ENCODE peak calls at places on chromosomes 3 and 15, in four cellular contexts. V, O, R and B are unnamed samples.

GRCh38 chr3:34947849-34948248 is 691.5 kb upstream of the ARPP21 start:
- DNase-seq in R (no peak), O (no peak), V (no peak), B (no peak)

GRCh38 chr3:123067689-123068226 is 933 bp downstream of the PDIA5 start:
- DNase-seq in V (no peak), R (no peak), O (no peak), B (no peak)

GRCh38 chr3:50445919-50446318 is 57.5 kb downstream of the CACNA2D2 start:
- DNase-seq in R (no peak), O (no peak), V (no peak), B (no peak)

GRCh38 chr15:57213783-57214366 is 162.4 kb upstream of the CGNL1 start:
- DNase-seq in O (no peak), V (no peak), R (no peak), B (no peak)

GRCh38 chr15:22904736-22905135 is 66.3 kb downstream of the NIPA2 start:
- DNase-seq in R (no peak), V (no peak), O (no peak), B (no peak)

GRCh38 chr3:115834068-115834467 is 210.8 kb downstream of the GAP43 start:
- DNase-seq in V (peak), R (peak), O (no peak), B (peak)

GRCh38 chr3:9934235-9934621 is 594 bp downstream of the CRELD1 start:
- DNase-seq in V (no peak), O (no peak), R (no peak), B (no peak)

GRCh38 chr3:37162501-37163245 is 11.7 kb downstream of the LRRFIP2 start:
- DNase-seq in O (no peak), R (no peak), V (no peak), B (no peak)

GRCh38 chr3:53238051-53238850 is 17.6 kb downstream of the TKT start:
- DNase-seq in O (no peak), V (peak), R (peak), B (peak)

GRCh38 chr15:25883860-25884259 is 20.7 kb upstream of the ATP10A start:
- DNase-seq in R (peak), V (no peak), O (no peak), B (no peak)

GRCh38 chr3:110307065-110307809 is 764.4 kb upstream of the NECTIN3 start:
- DNase-seq in V (no peak), O (no peak), R (no peak), B (no peak)

GRCh38 chr3:36698314-36698713 is 66.0 kb downstream of the DCLK3 start:
- DNase-seq in R (no peak), V (no peak), O (no peak), B (no peak)

GRCh38 chr15:80844011-80844732 is 65.0 kb downstream of the CEMIP start:
- DNase-seq in O (no peak), V (peak), R (peak), B (peak)

GRCh38 chr3:57977755-57978715 is 30.2 kb upstream of the FLNB start:
- DNase-seq in V (peak), O (no peak), R (no peak), B (no peak)

GRCh38 chr3:4751057-4752051 is 227.9 kb upstream of the BHLHE40 start:
- DNase-seq in V (peak), R (peak), O (no peak), B (no peak)